ENCODE peak calls at places on chromosomes 12 and 14, in seven cellular contexts. R is caudate nucleus; H is smooth muscle cell of the brain vasculature; A is cardiac septum; N is stimulated activated CD4-positive, alpha-beta T cell treated with anti-CD3 and anti-CD28 coated beads, TNF-alpha, amount 100 ng/mL, for 4 hours; I is psoas muscle; K is KBM-7. C is an unnamed sample.

GRCh38 chr12:28060901-28061300 is 88.4 kb upstream of the PTHLH start:
- DNase-seq in R (no peak), H (no peak), A (no peak), N (no peak), I (no peak), K (peak; percentile 9), C (no peak)

GRCh38 chr12:10409387-10409786 is at the start of gene KLRC4:
- DNase-seq in R (no peak), H (peak; percentile 61), A (no peak), N (no peak), I (no peak), K (peak; percentile 79), C (no peak)

GRCh38 chr12:76820888-76821482 is 57.1 kb downstream of the ZDHHC17 start:
- DNase-seq in R (no peak), H (peak; percentile 6), A (no peak), N (no peak), I (no peak), K (peak; percentile 9), C (no peak)

GRCh38 chr14:67940476-67940875 is 120.9 kb downstream of the RAD51B start:
- DNase-seq in R (no peak), H (no peak), A (no peak), N (no peak), I (no peak), K (no peak), C (no peak)

GRCh38 chr14:51302319-51303030 is 62.4 kb downstream of the TMX1 start:
- DNase-seq in R (no peak), H (no peak), A (no peak), N (no peak), I (no peak), K (no peak), C (peak; percentile 31)

GRCh38 chr14:104536942-104537612 is 42.5 kb upstream of the C14orf180 start:
- DNase-seq in R (no peak), H (no peak), A (peak; percentile 60), N (no peak), I (no peak), K (no peak), C (no peak)

GRCh38 chr12:4421590-4422031 is 24.0 kb downstream of the FGF6 start:
- DNase-seq in R (no peak), H (peak; percentile 15), A (no peak), N (peak; percentile 10), I (no peak), K (peak; percentile 75), C (peak; percentile 53)

GRCh38 chr12:69688496-69689427 is 10.3 kb downstream of the BEST3 start:
- DNase-seq in R (no peak), H (peak; percentile 88), A (peak; percentile 79), N (no peak), I (peak; percentile 94), K (peak; percentile 65), C (no peak)

GRCh38 chr14:78316711-78317110 is 146.5 kb downstream of the NRXN3 start:
- DNase-seq in R (no peak), H (no peak), A (no peak), N (no peak), I (no peak), K (no peak), C (no peak)

GRCh38 chr12:39048395-39048794 is 143.0 kb upstream of the CPNE8 start:
- DNase-seq in R (no peak), H (no peak), A (no peak), N (no peak), I (no peak), K (no peak), C (no peak)

GRCh38 chr14:95234426-95234825 is 77.1 kb upstream of the DICER1 start:
- DNase-seq in R (no peak), H (no peak), A (no peak), N (no peak), I (no peak), K (no peak), C (no peak)

GRCh38 chr12:88247241-88247643 is 105.1 kb downstream of the TMTC3 start:
- DNase-seq in R (no peak), H (peak; percentile 26), A (no peak), N (no peak), I (no peak), K (no peak), C (no peak)

GRCh38 chr14:63852271-63852816 is 460 bp upstream of the SYNE2 start:
- DNase-seq in R (no peak), H (no peak), A (no peak), N (no peak), I (no peak), K (no peak), C (peak; percentile 7)

GRCh38 chr14:44988694-44989093 is 26.7 kb downstream of the TOGARAM1 start:
- DNase-seq in R (no peak), H (no peak), A (no peak), N (no peak), I (no peak), K (no peak), C (no peak)

GRCh38 chr12:67681145-67681778 is 32.7 kb downstream of the DYRK2 start:
- DNase-seq in R (no peak), H (peak; percentile 80), A (no peak), N (no peak), I (no peak), K (no peak), C (no peak)

GRCh38 chr12:130761537-130762318 is 45.6 kb upstream of the RIMBP2 start:
- DNase-seq in R (peak; percentile 19), H (no peak), A (no peak), N (peak; percentile 36), I (no peak), K (peak; percentile 58), C (peak; percentile 46)

GRCh38 chr12:17108877-17109520 is 503.0 kb upstream of the LMO3 start:
- DNase-seq in R (no peak), H (no peak), A (no peak), N (no peak), I (no peak), K (peak; percentile 11), C (no peak)

GRCh38 chr14:80926706-80927384 is 14.7 kb downstream of the CEP128 start:
- DNase-seq in R (no peak), H (no peak), A (no peak), N (no peak), I (no peak), K (no peak), C (no peak)

GRCh38 chr14:73630009-73630780 is 14.6 kb upstream of the DNAL1 start:
- DNase-seq in R (no peak), H (no peak), A (no peak), N (no peak), I (no peak), K (no peak), C (no peak)

GRCh38 chr12:77995436-77996167 is 164.9 kb downstream of the NAV3 start:
- DNase-seq in R (no peak), H (no peak), A (no peak), N (no peak), I (no peak), K (no peak), C (no peak)

GRCh38 chr12:55818140-55818728 is 393 bp downstream of the ORMDL2 start:
- DNase-seq in R (no peak), H (no peak), A (no peak), N (no peak), I (no peak), K (no peak), C (no peak)

GRCh38 chr12:13073191-13073590 is 29.0 kb downstream of the FAM234B start:
- DNase-seq in R (no peak), H (no peak), A (no peak), N (no peak), I (no peak), K (no peak), C (no peak)

GRCh38 chr12:82793882-82794281 is 107.2 kb downstream of the TMTC2 start:
- DNase-seq in R (no peak), H (no peak), A (no peak), N (no peak), I (no peak), K (no peak), C (no peak)

GRCh38 chr14:82045339-82045738 is 511.7 kb upstream of the SEL1L start:
- DNase-seq in R (no peak), H (no peak), A (no peak), N (no peak), I (no peak), K (no peak), C (no peak)

GRCh38 chr12:125772403-125772802 is 707.2 kb downstream of the AACS start:
- DNase-seq in R (no peak), H (no peak), A (no peak), N (no peak), I (no peak), K (no peak), C (no peak)

GRCh38 chr14:73249108-73249507 is 11.8 kb downstream of the PAPLN start:
- DNase-seq in R (no peak), H (no peak), A (no peak), N (no peak), I (no peak), K (no peak), C (no peak)

GRCh38 chr12:125989716-125990115 is 924.5 kb downstream of the AACS start:
- DNase-seq in R (no peak), H (no peak), A (no peak), N (no peak), I (no peak), K (no peak), C (no peak)

GRCh38 chr14:74616507-74616906 is 4.5 kb upstream of the LTBP2 start:
- DNase-seq in R (no peak), H (no peak), A (peak; percentile 89), N (no peak), I (peak; percentile 44), K (no peak), C (no peak)

GRCh38 chr12:122527478-122527944 is 462 bp downstream of the KNTC1 start:
- DNase-seq in R (no peak), H (no peak), A (no peak), N (no peak), I (no peak), K (no peak), C (peak; percentile 23)

GRCh38 chr12:46722737-46723136 is 103.1 kb downstream of the SLC38A4 start:
- DNase-seq in R (no peak), H (no peak), A (no peak), N (no peak), I (peak; percentile 39), K (no peak), C (no peak)

GRCh38 chr12:119631930-119632678 is 35.8 kb upstream of the PRKAB1 start:
- DNase-seq in R (no peak), H (no peak), A (no peak), N (no peak), I (no peak), K (no peak), C (no peak)

GRCh38 chr12:6765048-6765633 is 1.0 kb upstream of the PTMS start:
- DNase-seq in R (no peak), H (no peak), A (no peak), N (no peak), I (no peak), K (no peak), C (no peak)

GRCh38 chr12:4252595-4252994 is 21.0 kb upstream of the CCND2 start:
- DNase-seq in R (no peak), H (no peak), A (no peak), N (no peak), I (no peak), K (no peak), C (no peak)

GRCh38 chr14:91163316-91163715 is 49.4 kb downstream of the DGLUCY start:
- DNase-seq in R (no peak), H (no peak), A (no peak), N (no peak), I (peak; percentile 84), K (no peak), C (no peak)